ENCODE peak calls at places on chromosomes 13 and 19, in five cellular contexts. R, O, F, H and K are unnamed samples.

GRCh38 chr13:73662833-73663232 is 471.4 kb downstream of the KLF12 start:
- DNase-seq in R (no peak), O (no peak), F (no peak), H (no peak), K (no peak)

GRCh38 chr13:106567421-106568224 is at the start of gene ARGLU1:
- DNase-seq in R (no peak), O (no peak), F (peak), H (peak), K (peak)

GRCh38 chr19:45016388-45017314 is 15.4 kb downstream of the RELB start:
- DNase-seq in R (peak), O (peak), F (peak), H (no peak), K (peak)

GRCh38 chr19:18987456-18987855 is 45.9 kb downstream of the SUGP2 start:
- DNase-seq in R (no peak), O (no peak), F (no peak), H (no peak), K (no peak)

GRCh38 chr13:64925284-64925683 is 2304.9 kb downstream of the PCDH9 start:
- DNase-seq in R (peak), O (no peak), F (peak), H (no peak), K (peak)

GRCh38 chr19:15015946-15016542 is 33.2 kb upstream of the CASP14 start:
- DNase-seq in R (peak), O (peak), F (peak), H (no peak), K (peak)

GRCh38 chr19:41308450-41309224 is 1.3 kb upstream of the CCDC97 start:
- DNase-seq in R (peak), O (peak), F (peak), H (peak), K (peak)

GRCh38 chr13:36475468-36475867 is 43.2 kb downstream of the CCNA1 start:
- DNase-seq in R (peak), O (peak), F (peak), H (no peak), K (peak)

GRCh38 chr13:90272356-90272755 is 1075.1 kb upstream of the MIR17HG start:
- DNase-seq in R (peak), O (peak), F (peak), H (no peak), K (peak)

GRCh38 chr19:38264486-38265212 is at the start of gene SPINT2:
- DNase-seq in R (no peak), O (no peak), F (no peak), H (no peak), K (no peak)

GRCh38 chr19:36064829-36065228 is 10.1 kb downstream of the WDR62 start:
- DNase-seq in R (no peak), O (no peak), F (no peak), H (no peak), K (no peak)

GRCh38 chr19:49924004-49924880 is 4.8 kb upstream of the ATF5 start:
- DNase-seq in R (no peak), O (peak), F (no peak), H (peak), K (no peak)

GRCh38 chr13:44697058-44697457 is 120.9 kb upstream of the TSC22D1 start:
- DNase-seq in R (no peak), O (no peak), F (no peak), H (peak), K (no peak)

GRCh38 chr19:16608290-16608704 is 19.7 kb downstream of the MED26 start:
- DNase-seq in R (peak), O (peak), F (peak), H (peak), K (peak)

GRCh38 chr19:16379521-16380313 is 55.1 kb downstream of the KLF2 start:
- DNase-seq in R (no peak), O (no peak), F (no peak), H (no peak), K (no peak)

GRCh38 chr13:40485611-40486517 is 180.6 kb downstream of the FOXO1 start:
- DNase-seq in R (no peak), O (no peak), F (no peak), H (no peak), K (no peak)

GRCh38 chr13:27500806-27501534 is 50.6 kb upstream of the MTIF3 start:
- DNase-seq in R (peak), O (no peak), F (peak), H (no peak), K (no peak)

GRCh38 chr13:59182241-59182640 is 981.5 kb downstream of the DIAPH3 start:
- DNase-seq in R (no peak), O (no peak), F (no peak), H (no peak), K (peak)

GRCh38 chr13:59176775-59177174 is 987.0 kb downstream of the DIAPH3 start:
- DNase-seq in R (no peak), O (no peak), F (no peak), H (no peak), K (no peak)

GRCh38 chr13:59178344-59178743 is 985.4 kb downstream of the DIAPH3 start:
- DNase-seq in R (peak), O (peak), F (no peak), H (no peak), K (peak)
- TF ChIP-seq CTCF in R (peak), O (peak), F (peak), H (no peak), K (peak)

DNA sequence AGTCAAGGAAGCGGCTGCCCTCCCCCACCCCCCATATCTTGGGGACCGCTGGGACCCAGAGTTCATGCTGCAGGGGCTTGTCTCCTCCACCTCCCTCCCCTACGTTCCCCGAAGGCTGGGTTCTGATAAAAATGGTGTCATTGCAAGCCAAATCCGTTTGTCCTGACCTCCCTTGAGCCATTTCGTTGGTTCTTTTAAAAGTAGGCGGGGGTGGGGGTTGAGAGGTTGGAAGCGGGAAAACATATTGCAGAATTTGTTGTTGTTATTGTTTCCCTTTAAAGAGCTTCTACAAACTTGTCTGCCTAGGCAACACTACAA is 710 bp downstream of the CLDN10 start:
- DNase-seq in R (no peak), O (no peak), F (no peak), H (no peak), K (no peak)
- H3K4me3 ChIP-seq in R (no peak), O (no peak), F (no peak), H (peak), K (no peak)

GRCh38 chr19:31461814-31462539 is 112.7 kb upstream of the TSHZ3 start:
- DNase-seq in R (peak), O (peak), F (peak), H (no peak), K (peak)

GRCh38 chr19:31459430-31459829 is 110.2 kb upstream of the TSHZ3 start:
- DNase-seq in R (no peak), O (peak), F (no peak), H (no peak), K (peak)
- TF ChIP-seq CTCF in R (peak), O (no peak), F (peak), H (no peak), K (peak)

DNA sequence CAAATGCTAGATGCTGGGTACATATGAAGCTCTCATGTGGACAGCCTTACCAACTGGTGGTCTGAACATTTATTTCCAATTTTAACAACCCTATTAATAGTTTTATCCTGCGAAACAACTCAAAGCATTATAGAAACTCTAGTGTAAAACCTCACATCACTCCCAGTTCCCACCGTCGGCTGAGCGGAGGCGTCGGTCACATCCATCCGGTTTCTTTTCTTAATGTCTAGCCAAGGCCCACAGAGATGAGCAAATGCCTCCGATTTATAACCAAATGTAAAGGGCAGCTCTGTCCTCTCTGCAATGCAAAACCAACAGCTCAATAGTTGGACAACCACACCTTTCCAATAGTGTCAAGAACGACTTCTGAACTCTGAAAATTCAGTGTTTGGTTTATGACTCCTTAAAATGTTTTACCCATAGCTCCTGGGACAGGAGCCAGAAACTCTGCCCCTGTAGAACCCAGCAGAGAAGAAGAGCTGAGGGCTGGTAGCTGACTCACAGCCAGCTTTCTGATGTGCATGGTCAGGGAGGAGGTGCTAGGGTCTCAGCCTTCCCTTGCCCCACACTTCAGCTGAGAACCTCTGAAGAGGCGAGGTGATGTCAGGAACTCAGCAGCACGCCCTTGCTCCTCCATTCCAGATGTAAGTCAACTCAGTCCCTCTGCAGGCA is 90.2 kb upstream of the UQCRFS1 start:
- DNase-seq in R (no peak), O (no peak), F (no peak), H (no peak), K (no peak)
- H3K4me3 ChIP-seq in R (no peak), O (no peak), F (no peak), H (no peak), K (no peak)

GRCh38 chr19:8352134-8352827 is 9.2 kb upstream of the KANK3 start:
- DNase-seq in R (peak), O (no peak), F (peak), H (no peak), K (peak)
- TF ChIP-seq CTCF in R (no peak), O (no peak), F (no peak), H (no peak), K (no peak)

DNA sequence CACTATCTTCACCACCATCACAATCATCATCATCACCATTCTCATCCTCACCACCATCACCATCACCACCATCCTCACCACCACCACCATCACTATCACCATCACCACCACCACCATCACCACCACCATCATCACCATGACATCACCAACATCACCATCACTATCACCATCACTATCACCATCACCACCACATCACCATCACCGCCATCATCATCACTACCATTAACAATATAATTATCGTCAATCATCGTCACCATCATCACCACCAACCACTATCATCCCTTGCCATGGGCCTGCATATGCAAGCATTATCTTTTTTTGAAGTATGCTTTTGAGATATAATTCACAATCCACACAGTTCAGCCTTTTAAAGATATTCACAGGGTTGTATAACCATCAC is 7.6 kb upstream of the PPP6R1 start:
- DNase-seq in R (no peak), O (no peak), F (no peak), H (no peak), K (no peak)
- H3K4me3 ChIP-seq in R (no peak), O (no peak), F (no peak), H (no peak), K (no peak)

GRCh38 chr13:110712849-110713641 is 455 bp upstream of the ING1 start:
- DNase-seq in R (peak), O (peak), F (peak), H (peak), K (peak)
- TF ChIP-seq CTCF in R (no peak), O (no peak), F (no peak), H (no peak), K (no peak)